ENCODE peak calls at places on chromosomes 3 and 15, in nine cellular contexts. V, T, B, K, P, H, I, Q and D are unnamed samples.
A peak's percentile ranks its signal among the peaks of the same experiment; 100 is the strongest.

GRCh38 chr15:46416544-46416943 is 781.7 kb downstream of the SQOR start:
- DNase-seq in V (no peak), T (no peak), B (no peak), K (no peak), P (no peak), H (no peak), I (no peak), Q (no peak), D (no peak)

GRCh38 chr3:131713416-131714118 is 210.8 kb upstream of the MRPL3 start:
- DNase-seq in V (no peak), T (no peak), B (no peak), K (no peak), P (no peak), H (no peak), I (no peak), Q (no peak), D (no peak)

GRCh38 chr15:73852507-73852906 is 20.9 kb upstream of the TBC1D21 start:
- DNase-seq in V (no peak), T (no peak), B (no peak), K (no peak), P (no peak), H (no peak), I (no peak), Q (no peak), D (no peak)

GRCh38 chr15:66716668-66717025 is 14.6 kb downstream of the SMAD6 start:
- DNase-seq in V (no peak), T (no peak), B (no peak), K (no peak), P (no peak), H (no peak), I (no peak), Q (no peak), D (no peak)

GRCh38 chr3:122947086-122947611 is 80.4 kb downstream of the SEMA5B start:
- DNase-seq in V (no peak), T (no peak), B (no peak), K (no peak), P (no peak), H (no peak), I (no peak), Q (no peak), D (no peak)

GRCh38 chr3:32450426-32450825 is 52.2 kb downstream of the CMTM6 start:
- DNase-seq in V (no peak), T (no peak), B (no peak), K (no peak), P (no peak), H (no peak), I (peak; percentile 30), Q (no peak), D (no peak)

GRCh38 chr15:47431501-47431900 is 285.8 kb upstream of the SEMA6D start:
- DNase-seq in V (peak; percentile 44), T (no peak), B (no peak), K (no peak), P (no peak), H (no peak), I (no peak), Q (no peak), D (no peak)

GRCh38 chr3:38226273-38226672 is 39.3 kb upstream of the SLC22A13 start:
- DNase-seq in V (peak; percentile 49), T (no peak), B (no peak), K (no peak), P (no peak), H (no peak), I (no peak), Q (no peak), D (no peak)

GRCh38 chr3:194383276-194383940 is 13.9 kb upstream of the LRRC15 start:
- DNase-seq in V (no peak), T (no peak), B (no peak), K (no peak), P (no peak), H (no peak), I (no peak), Q (no peak), D (no peak)

GRCh38 chr3:169430687-169431404 is 232.7 kb downstream of the MECOM start:
- DNase-seq in V (peak; percentile 89), T (no peak), B (no peak), K (no peak), P (no peak), H (no peak), I (peak; percentile 57), Q (peak; percentile 41), D (no peak)

GRCh38 chr3:49600781-49601180 is 46.5 kb downstream of the BSN start:
- DNase-seq in V (no peak), T (no peak), B (no peak), K (no peak), P (no peak), H (no peak), I (no peak), Q (no peak), D (no peak)

GRCh38 chr15:29571728-29572454 is 250.4 kb downstream of the TJP1 start:
- DNase-seq in V (no peak), T (no peak), B (no peak), K (no peak), P (no peak), H (no peak), I (no peak), Q (no peak), D (no peak)